ENCODE peak calls at places on chromosomes 13 and 19, in six cellular contexts. N is stimulated activated CD8-positive, alpha-beta memory T cell treated with anti-CD3 and anti-CD28 coated beads, Interleukin-7, amount 100 ng/mL, for 24 hours; A is heart right ventricle; U is CD8-positive, alpha-beta memory T cell; Z is AG04449; J is neural progenitor cell. Y is an unnamed sample.

GRCh38 chr13:23921451-23921888 is 24.2 kb upstream of the C1QTNF9B start:
- DNase-seq in N (no peak), A (peak; percentile 17), U (peak; percentile 21), Z (no peak), J (peak; percentile 58), Y (no peak)

GRCh38 chr19:574658-575526 is 2.5 kb downstream of the BSG start:
- DNase-seq in N (no peak), A (peak; percentile 66), U (no peak), Z (no peak), J (peak; percentile 77), Y (no peak)

GRCh38 chr19:6699935-6700334 is 20.5 kb downstream of the C3 start:
- DNase-seq in N (no peak), A (no peak), U (no peak), Z (no peak), J (no peak), Y (no peak)

GRCh38 chr13:37127706-37128241 is 22.3 kb upstream of the CSNK1A1L start:
- DNase-seq in N (no peak), A (peak; percentile 51), U (no peak), Z (peak; percentile 40), J (no peak), Y (no peak)

GRCh38 chr19:10565567-10566407 is at the start of gene KRI1:
- DNase-seq in N (peak; percentile 96), A (peak; percentile 98), U (peak; percentile 99), Z (peak; percentile 67), J (peak; percentile 99), Y (peak; percentile 93)

GRCh38 chr19:29881386-29881785 is 60.7 kb upstream of the URI1 start:
- DNase-seq in N (no peak), A (no peak), U (no peak), Z (no peak), J (no peak), Y (no peak)

GRCh38 chr13:22014469-22014868 is 343.6 kb downstream of the FGF9 start:
- DNase-seq in N (no peak), A (no peak), U (no peak), Z (no peak), J (no peak), Y (no peak)

GRCh38 chr13:92843549-92843948 is 383.1 kb upstream of the GPC6 start:
- DNase-seq in N (no peak), A (no peak), U (no peak), Z (no peak), J (no peak), Y (no peak)

GRCh38 chr13:113659337-113659736 is 1.3 kb upstream of the ATP4B start:
- DNase-seq in N (no peak), A (no peak), U (no peak), Z (no peak), J (no peak), Y (no peak)

GRCh38 chr13:30019648-30020626 is 169.5 kb upstream of the UBL3 start:
- DNase-seq in N (no peak), A (no peak), U (no peak), Z (no peak), J (peak; percentile 39), Y (no peak)

GRCh38 chr13:39777527-39778061 is 122.1 kb downstream of the COG6 start:
- DNase-seq in N (no peak), A (no peak), U (peak; percentile 19), Z (peak; percentile 79), J (peak; percentile 41), Y (no peak)

GRCh38 chr19:49924004-49924880 is 4.8 kb upstream of the ATF5 start:
- DNase-seq in N (no peak), A (no peak), U (no peak), Z (no peak), J (no peak), Y (no peak)

GRCh38 chr13:112734696-112735547 is 45.1 kb downstream of the ATP11A start:
- DNase-seq in N (no peak), A (no peak), U (no peak), Z (no peak), J (no peak), Y (no peak)

GRCh38 chr19:34667349-34668076 is 9.4 kb downstream of the SCGB2B2 start:
- DNase-seq in N (no peak), A (no peak), U (peak; percentile 31), Z (no peak), J (no peak), Y (no peak)

GRCh38 chr19:35299523-35300339 is 7.8 kb downstream of the MAG start:
- DNase-seq in N (no peak), A (no peak), U (no peak), Z (no peak), J (no peak), Y (no peak)

GRCh38 chr19:45767410-45767880 is 1.6 kb downstream of the SIX5 start:
- DNase-seq in N (no peak), A (peak; percentile 84), U (no peak), Z (peak; percentile 45), J (peak; percentile 88), Y (peak; percentile 79)

GRCh38 chr19:611506-611869 is 21.8 kb downstream of the HCN2 start:
- DNase-seq in N (peak; percentile 43), A (no peak), U (no peak), Z (peak; percentile 96), J (no peak), Y (no peak)

GRCh38 chr13:93307166-93307565 is 80.6 kb downstream of the GPC6 start:
- DNase-seq in N (no peak), A (no peak), U (no peak), Z (no peak), J (no peak), Y (no peak)

GRCh38 chr13:47251771-47252170 is 354.9 kb upstream of the HTR2A start:
- DNase-seq in N (no peak), A (no peak), U (no peak), Z (peak; percentile 10), J (no peak), Y (no peak)

Y was measured in NCI-H510A.